ENCODE peak calls at places on chromosome 3, in six cellular contexts. D is PC-9, T is IMR-90, S is endothelial cell of umbilical vein, C is cardiac muscle cell, R is lower lobe of right lung. K is an unnamed sample.

GRCh38 chr3:149586871-149587270 is 71.0 kb downstream of the WWTR1 start:
- DNase-seq in D (peak; percentile 61), T (peak; percentile 79), R (no peak), C (no peak), S (peak; percentile 84), K (no peak)

GRCh38 chr3:126491221-126492013 is 15.7 kb upstream of the ZXDC start:
- DNase-seq in T (no peak), S (no peak), R (peak; percentile 32), D (no peak), C (no peak), K (no peak)

GRCh38 chr3:31878231-31878838 is 102.7 kb downstream of the OSBPL10 start:
- DNase-seq in T (peak; percentile 57), C (peak; percentile 81), R (no peak), S (no peak), D (no peak), K (peak; percentile 24)

GRCh38 chr3:30167511-30168135 is 438.8 kb upstream of the TGFBR2 start:
- DNase-seq in S (peak; percentile 67), R (no peak), C (no peak), D (peak; percentile 2), T (peak; percentile 22), K (no peak)

GRCh38 chr3:76131396-76132153 is 346.2 kb upstream of the ZNF717 start:
- DNase-seq in S (no peak), C (peak; percentile 2), T (peak; percentile 51), R (no peak), D (no peak), K (no peak)

GRCh38 chr3:154122096-154122911 is 1.1 kb downstream of the ARHGEF26 start:
- DNase-seq in R (peak; percentile 49), T (no peak), S (peak; percentile 19), C (no peak), D (no peak), K (no peak)

GRCh38 chr3:45064512-45065372 is 38.6 kb downstream of the CLEC3B start:
- DNase-seq in D (peak; percentile 61), R (peak; percentile 56), C (peak; percentile 88), S (peak; percentile 81), T (peak; percentile 94), K (peak; percentile 41)

GRCh38 chr3:187927565-187927964 is 182.3 kb upstream of the BCL6 start:
- DNase-seq in T (no peak), S (no peak), C (no peak), D (no peak), R (no peak), K (no peak)

GRCh38 chr3:188202358-188203138 is 48.6 kb downstream of the LPP start:
- DNase-seq in T (no peak), C (no peak), D (no peak), R (no peak), S (no peak), K (no peak)

GRCh38 chr3:133301194-133301593 is 98.7 kb upstream of the BFSP2 start:
- DNase-seq in C (peak; percentile 52), R (no peak), D (no peak), S (peak; percentile 76), T (peak; percentile 96), K (peak; percentile 57)

GRCh38 chr3:73094127-73094526 is 32.7 kb downstream of the EBLN2 start:
- DNase-seq in D (no peak), T (no peak), S (peak; percentile 17), R (no peak), C (no peak), K (no peak)

GRCh38 chr3:126116526-126116925 is 32.6 kb upstream of the SLC41A3 start:
- DNase-seq in D (no peak), T (no peak), R (no peak), S (no peak), C (no peak), K (no peak)

GRCh38 chr3:62373215-62373614 is at the start of gene FEZF2:
- DNase-seq in S (no peak), R (no peak), T (no peak), C (no peak), D (no peak), K (no peak)
- H3K4me3 ChIP-seq in S (peak within 1 kb of the TSS; percentile 32), R (peak within 1 kb of the TSS; percentile 3), T (no peak within 1 kb of the TSS), C (no peak within 1 kb of the TSS), D (no peak within 1 kb of the TSS), K (peak within 1 kb of the TSS; percentile 4)

DNA sequence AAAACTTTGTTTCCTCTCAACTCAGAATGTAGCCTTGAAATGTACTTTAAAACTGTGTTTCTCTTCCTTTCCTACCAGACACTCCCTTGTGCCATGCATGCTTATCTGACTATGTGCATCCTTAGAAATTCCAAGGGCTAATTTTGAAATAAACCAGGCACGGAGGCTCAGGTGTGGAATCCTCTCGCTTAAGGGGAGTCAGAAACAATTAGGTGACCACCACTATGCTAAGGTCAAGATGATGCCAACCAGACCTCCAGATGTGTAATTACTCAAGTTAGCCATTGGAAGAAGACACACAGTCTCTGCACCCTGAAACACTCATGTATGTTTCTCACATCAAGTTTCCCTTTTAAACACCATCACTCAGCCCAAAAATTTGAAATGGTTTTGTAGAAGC is 572.1 kb downstream of the VGLL3 start:
- DNase-seq in D (no peak), S (no peak), T (no peak), C (no peak), R (no peak), K (no peak)
- H3K36me3 ChIP-seq in D (no peaks in the 10 kb centered on the region), S (no peaks in the 10 kb centered on the region), T (no peaks in the 10 kb centered on the region), C (no peaks in the 10 kb centered on the region), R (no peaks in the 10 kb centered on the region), K (no peaks in the 10 kb centered on the region)

GRCh38 chr3:48426944-48427629 is 2.8 kb downstream of the PLXNB1 start:
- DNase-seq in S (no peak), R (no peak), T (no peak), C (no peak), D (no peak), K (no peak)
- H3K4me3 ChIP-seq in S (no peak overlapping the region), R (peak overlapping the region; percentile 86), T (no peak overlapping the region), C (no peak overlapping the region), D (no peak overlapping the region), K (no peak overlapping the region)

GRCh38 chr3:161244538-161244937 is 23.4 kb downstream of the NMD3 start:
- DNase-seq in D (no peak), R (no peak), T (no peak), C (no peak), S (no peak), K (no peak)
- H3K36me3 ChIP-seq in D (peaks cover 61% of the 10 kb centered on the region), R (peaks cover 84% of the 10 kb centered on the region), T (peaks cover 31% of the 10 kb centered on the region), C (peaks cover 57% of the 10 kb centered on the region), S (peaks cover 28% of the 10 kb centered on the region), K (peaks cover 9% of the 10 kb centered on the region)

GRCh38 chr3:196903740-196904139 is 36.0 kb downstream of the SENP5 start:
- DNase-seq in T (no peak), R (no peak), D (no peak), C (no peak), S (no peak), K (no peak)
- H3K4me3 ChIP-seq in T (no peak overlapping the region), R (no peak overlapping the region), D (no peak overlapping the region), C (no peak overlapping the region), S (no peak overlapping the region), K (no peak overlapping the region)

DNA sequence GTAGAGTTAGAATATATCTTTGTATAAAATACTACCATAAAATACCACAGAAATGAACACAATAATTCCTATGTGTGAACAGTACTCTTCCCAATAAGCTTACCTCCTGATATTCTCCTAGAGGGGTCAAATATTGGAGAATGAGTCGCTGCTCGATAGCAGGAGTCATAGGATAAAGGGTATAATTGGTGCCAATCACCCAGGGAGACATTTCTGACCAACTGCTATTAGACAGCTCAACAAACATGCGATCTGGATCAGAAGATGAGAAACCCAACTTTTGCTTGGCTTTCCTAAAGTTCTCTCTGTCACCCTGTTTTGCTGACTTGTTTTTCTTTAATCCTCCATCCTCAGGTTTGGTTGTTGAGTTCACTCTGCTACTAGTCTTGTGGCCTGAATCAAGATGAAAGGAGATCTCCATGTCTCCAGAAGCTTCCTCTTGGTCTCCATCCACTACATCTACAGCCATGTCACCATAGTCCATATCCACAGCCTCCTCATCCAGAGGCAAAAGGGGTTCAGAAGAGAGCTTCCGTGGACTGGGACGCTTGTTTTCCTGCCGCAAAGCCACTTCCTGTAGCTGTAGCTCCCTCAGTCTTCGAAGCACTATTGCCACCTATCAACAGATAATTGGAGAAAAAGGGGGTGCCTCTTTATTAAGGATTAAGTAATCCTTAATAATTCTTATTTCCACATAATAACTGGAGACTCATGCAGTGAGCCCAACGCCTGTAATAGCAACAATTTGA is 50.4 kb downstream of the RBM15B start:
- DNase-seq in C (no peak), S (no peak), R (no peak), T (no peak), D (no peak), K (no peak)
- H3K36me3 ChIP-seq in C (peaks cover 27% of the 10 kb centered on the region), S (peaks cover 6% of the 10 kb centered on the region), R (peaks cover 56% of the 10 kb centered on the region), T (peaks cover 7% of the 10 kb centered on the region), D (peaks cover 6% of the 10 kb centered on the region), K (peaks cover 7% of the 10 kb centered on the region)

DNA sequence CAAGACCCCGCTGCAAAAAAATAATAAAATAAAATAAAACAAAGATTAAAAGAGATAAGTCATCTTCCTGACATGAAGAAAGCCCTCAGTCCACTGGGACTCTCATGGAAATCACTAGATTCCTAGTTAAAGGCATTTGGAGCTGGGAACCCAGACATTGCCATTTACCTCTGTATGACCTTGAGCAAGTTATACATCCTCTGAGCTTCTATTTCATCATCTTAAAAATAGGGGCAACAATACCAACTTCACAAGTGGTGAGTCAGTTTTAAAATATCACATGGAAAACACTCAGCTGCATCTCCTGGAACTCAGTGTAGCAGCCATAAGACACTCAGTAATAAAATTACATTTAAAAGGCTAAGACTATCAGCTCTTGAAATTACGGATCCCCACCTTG is 334.8 kb downstream of the ERC2 start:
- DNase-seq in D (no peak), R (no peak), T (peak; percentile 70), S (peak; percentile 49), C (peak; percentile 61), K (no peak)
- H3K4me3 ChIP-seq in D (no peak overlapping the region), R (no peak overlapping the region), T (no peak overlapping the region), S (no peak overlapping the region), C (no peak overlapping the region), K (no peak overlapping the region)

K was measured in BJ.